ENCODE peak calls at places on chromosomes 4 and X, in five cellular contexts. K is NCI-H69, V is heart right ventricle, D is HT-29, B is DMS 273 treated with DMSO at 0.1 percent for 48 hours. S is an unnamed sample.

GRCh38 chr4:163815776-163816175 is 321.3 kb downstream of the TMA16 start:
- DNase-seq in K (no peak), V (no peak), D (no peak), B (no peak), S (no peak)

GRCh38 chr4:185836268-185837084 is 24.5 kb upstream of the SORBS2 start:
- DNase-seq in K (no peak), V (no peak), D (no peak), B (no peak), S (no peak)

GRCh38 chrX:18286322-18286831 is 65.7 kb upstream of the BEND2 start:
- DNase-seq in K (no peak), V (no peak), D (no peak), B (no peak), S (no peak)

GRCh38 chr4:38983756-38984647 is 48.2 kb downstream of the TMEM156 start:
- DNase-seq in K (no peak), V (no peak), D (no peak), B (no peak), S (no peak)

GRCh38 chr4:158538911-158539310 is 17.2 kb downstream of the RXFP1 start:
- DNase-seq in K (no peak), V (no peak), D (no peak), B (no peak), S (no peak)

GRCh38 chr4:26812049-26812729 is 48.5 kb upstream of the STIM2 start:
- DNase-seq in K (peak), V (no peak), D (no peak), B (no peak), S (no peak)

GRCh38 chr4:124946696-124947095 is 234.2 kb upstream of the ANKRD50 start:
- DNase-seq in K (no peak), V (no peak), D (no peak), B (no peak), S (no peak)

GRCh38 chr4:37687666-37688065 is 1.5 kb upstream of the RELL1 start:
- DNase-seq in K (peak), V (no peak), D (no peak), B (no peak), S (no peak)

GRCh38 chrX:323721-324628 is 5.4 kb upstream of the GTPBP6 start:
- DNase-seq in K (no peak), V (no peak), D (peak), B (no peak), S (no peak)

S was measured in NCI-H1694.